ENCODE peak calls at places on chromosomes 3 and 15, in four cellular contexts. K is WTC11, V is SK-N-SH, J is HepG2. O is an unnamed sample.

GRCh38 chr3:151227438-151228290 is 24.6 kb upstream of the GPR171 start:
- DNase-seq in J (peak), K (peak), V (peak), O (peak)

GRCh38 chr3:127371846-127372245 is 84.0 kb upstream of the PRR20G start:
- DNase-seq in K (no peak), J (no peak), V (no peak), O (no peak)

GRCh38 chr15:69609176-69609575 is 156.6 kb downstream of the RPLP1 start:
- DNase-seq in K (no peak), V (no peak), J (no peak), O (no peak)

GRCh38 chr3:23706116-23706515 is 99.6 kb upstream of the UBE2E1 start:
- DNase-seq in K (no peak), J (no peak), V (no peak), O (no peak)

GRCh38 chr15:90099072-90099867 is 3.0 kb downstream of the IDH2 start:
- DNase-seq in V (no peak), K (no peak), J (no peak), O (no peak)

GRCh38 chr3:159781867-159782266 is 206.8 kb upstream of the IL12A start:
- DNase-seq in K (no peak), V (no peak), J (no peak), O (no peak)

GRCh38 chr3:23162939-23163338 is 40.2 kb upstream of the UBE2E2 start:
- DNase-seq in J (no peak), K (no peak), V (no peak), O (no peak)

GRCh38 chr15:72566973-72567372 is 87.5 kb upstream of the GOLGA6B start:
- DNase-seq in V (no peak), K (no peak), J (no peak), O (no peak)

GRCh38 chr15:72098076-72098475 is 19.9 kb downstream of the MYO9A start:
- DNase-seq in J (no peak), K (no peak), V (no peak), O (no peak)

GRCh38 chr15:64810499-64811326 is 14.7 kb downstream of the PIF1 start:
- DNase-seq in K (peak), V (peak), J (no peak), O (no peak)

GRCh38 chr15:45242289-45242688 is 9.7 kb upstream of the SLC28A2 start:
- DNase-seq in J (no peak), V (no peak), K (no peak), O (no peak)

GRCh38 chr3:41434781-41435180 is 235.5 kb downstream of the CTNNB1 start:
- DNase-seq in J (no peak), V (no peak), K (no peak), O (no peak)

GRCh38 chr3:32376098-32376497 is 15.6 kb upstream of the CMTM7 start:
- DNase-seq in J (no peak), K (no peak), V (no peak), O (no peak)

GRCh38 chr3:32373844-32374243 is 17.8 kb upstream of the CMTM7 start:
- DNase-seq in V (no peak), K (no peak), J (no peak), O (peak)

GRCh38 chr3:32372213-32372490 is 19.5 kb upstream of the CMTM7 start:
- DNase-seq in V (no peak), J (no peak), K (no peak), O (no peak)

GRCh38 chr3:32375596-32375930 is 16.1 kb upstream of the CMTM7 start:
- DNase-seq in V (no peak), J (no peak), K (no peak), O (no peak)

GRCh38 chr3:32374788-32375595 is 16.7 kb upstream of the CMTM7 start:
- DNase-seq in K (peak), J (peak), V (peak), O (peak)
- TF ChIP-seq FOXJ3 in K (no peak), J (no peak), V (no peak), O (no peak)

DNA sequence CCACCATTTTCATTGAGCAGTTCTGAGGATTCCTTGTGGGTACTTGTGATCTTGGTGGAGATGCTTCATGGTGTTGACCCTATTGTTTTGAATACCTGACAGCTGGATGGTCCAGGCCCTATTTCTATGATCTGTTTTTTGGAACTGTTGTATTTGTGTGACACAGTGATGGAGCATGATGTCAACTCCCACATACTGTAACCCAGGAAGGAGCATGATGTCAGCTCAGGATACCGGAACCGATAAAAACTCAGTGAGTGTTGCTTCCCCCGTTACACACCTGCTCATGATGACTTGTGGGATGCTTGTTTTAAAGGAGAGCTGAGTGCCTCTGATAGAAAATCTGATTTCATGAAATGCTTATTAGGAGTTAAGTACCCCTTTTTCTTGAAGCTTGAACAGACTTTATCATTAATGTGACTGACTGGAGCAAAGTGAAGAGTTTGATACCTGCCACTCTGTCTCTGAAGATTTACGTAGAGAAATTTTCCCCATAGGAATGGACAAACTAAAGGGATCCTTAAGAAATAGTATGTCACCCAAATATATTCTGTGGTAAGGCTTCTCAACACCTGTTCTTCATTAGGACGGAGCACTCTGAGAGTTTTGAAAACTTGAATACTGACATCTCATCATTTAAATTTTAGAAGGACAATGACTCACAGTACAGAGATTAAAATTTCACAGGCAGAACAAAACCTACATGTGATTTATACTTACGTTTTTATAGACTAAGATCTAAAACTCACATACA is 45.3 kb downstream of the ZBTB38 start:
- DNase-seq in K (no peak), V (no peak), J (no peak), O (no peak)
- TF ChIP-seq FOXJ3 in K (no peak), V (no peak), J (no peak), O (no peak)

GRCh38 chr15:70753101-70753829 is 10.1 kb downstream of the UACA start:
- DNase-seq in K (no peak), V (no peak), J (no peak), O (no peak)
- TF ChIP-seq FOXJ3 in K (no peak), V (no peak), J (no peak), O (no peak)

DNA sequence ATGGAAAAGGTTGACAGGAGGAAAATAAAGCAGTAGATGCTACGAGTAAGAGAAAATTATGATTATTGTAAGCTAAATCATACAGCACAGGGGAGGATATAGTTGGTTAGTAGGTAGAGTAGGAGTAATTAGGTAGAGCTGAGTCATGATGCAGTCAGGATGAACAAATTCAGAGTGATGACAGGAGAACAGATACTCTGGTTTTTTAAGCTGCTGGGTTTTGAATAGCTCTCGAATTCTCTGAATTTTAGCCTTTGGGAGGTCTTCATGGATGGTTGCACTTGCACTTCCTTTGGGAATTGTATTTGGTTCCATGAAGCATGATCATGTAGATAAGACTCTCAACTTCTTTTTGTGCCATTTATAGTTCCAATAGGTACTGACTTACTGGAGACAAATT is 96.2 kb downstream of the ECT2 start:
- DNase-seq in J (no peak), K (no peak), V (no peak), O (no peak)
- TF ChIP-seq FOXJ3 in J (no peak), K (no peak), V (no peak), O (no peak)

GRCh38 chr3:37400355-37400754 is 226.0 kb upstream of the LRRFIP2 start:
- DNase-seq in V (no peak), K (no peak), J (no peak), O (no peak)

GRCh38 chr3:37402351-37402750 is 228.0 kb upstream of the LRRFIP2 start:
- DNase-seq in J (no peak), K (no peak), V (no peak), O (no peak)

GRCh38 chr3:37396731-37397130 is 222.3 kb upstream of the LRRFIP2 start:
- DNase-seq in V (no peak), K (no peak), J (no peak), O (no peak)

GRCh38 chr3:37400945-37401344 is 226.6 kb upstream of the LRRFIP2 start:
- DNase-seq in V (no peak), J (no peak), K (no peak), O (no peak)
- TF ChIP-seq FOXJ3 in V (no peak), J (no peak), K (no peak), O (no peak)

GRCh38 chr15:99440029-99440428 is 125.8 kb upstream of the MEF2A start:
- DNase-seq in J (no peak), K (no peak), V (peak), O (no peak)

GRCh38 chr15:99441871-99442267 is 123.9 kb upstream of the MEF2A start:
- DNase-seq in K (no peak), V (peak), J (no peak), O (no peak)

GRCh38 chr15:99441427-99441766 is 124.4 kb upstream of the MEF2A start:
- DNase-seq in K (no peak), V (peak), J (no peak), O (no peak)

GRCh38 chr15:99439524-99439835 is 126.3 kb upstream of the MEF2A start:
- DNase-seq in V (no peak), J (no peak), K (no peak), O (no peak)

GRCh38 chr15:99440551-99441426 is 125.0 kb upstream of the MEF2A start:
- DNase-seq in V (peak), J (no peak), K (no peak), O (peak)
- TF ChIP-seq FOXJ3 in V (no peak), J (no peak), K (no peak), O (no peak)

GRCh38 chr15:91342091-91342490 is 242.0 kb downstream of the SV2B start:
- DNase-seq in K (no peak), J (no peak), V (no peak), O (no peak)

GRCh38 chr15:91336691-91337090 is 236.6 kb downstream of the SV2B start:
- DNase-seq in V (no peak), K (no peak), J (no peak), O (no peak)

GRCh38 chr15:91335702-91336101 is 235.6 kb downstream of the SV2B start:
- DNase-seq in K (no peak), V (peak), J (no peak), O (no peak)

DNA sequence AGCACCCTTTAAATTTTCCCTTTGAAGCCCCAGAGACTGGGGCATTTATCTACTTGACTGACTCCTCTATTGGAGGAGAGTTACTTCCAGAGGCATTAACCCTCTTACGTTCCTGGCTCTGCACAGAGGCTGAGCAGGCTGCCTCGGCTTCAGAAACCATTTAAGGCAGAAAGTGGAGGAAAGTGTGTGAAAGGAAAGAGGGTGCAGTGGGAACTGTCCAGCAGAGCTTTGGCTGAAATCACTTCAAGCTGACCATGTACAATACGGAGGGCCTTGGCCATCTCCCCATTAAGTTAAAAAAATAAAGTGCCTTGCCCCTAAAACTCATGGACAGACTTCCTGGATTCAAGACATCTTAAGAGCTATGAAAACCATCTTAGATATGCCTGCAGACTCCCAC is 238.7 kb downstream of the SV2B start:
- DNase-seq in J (no peak), V (no peak), K (peak), O (no peak)
- TF ChIP-seq FOXJ3 in J (no peak), V (no peak), K (no peak), O (no peak)

GRCh38 chr3:133812872-133813271 is 7.3 kb downstream of the SRPRB start:
- DNase-seq in J (no peak), V (no peak), K (no peak), O (no peak)
- TF ChIP-seq FOXJ3 in J (no peak), V (no peak), K (no peak), O (no peak)

DNA sequence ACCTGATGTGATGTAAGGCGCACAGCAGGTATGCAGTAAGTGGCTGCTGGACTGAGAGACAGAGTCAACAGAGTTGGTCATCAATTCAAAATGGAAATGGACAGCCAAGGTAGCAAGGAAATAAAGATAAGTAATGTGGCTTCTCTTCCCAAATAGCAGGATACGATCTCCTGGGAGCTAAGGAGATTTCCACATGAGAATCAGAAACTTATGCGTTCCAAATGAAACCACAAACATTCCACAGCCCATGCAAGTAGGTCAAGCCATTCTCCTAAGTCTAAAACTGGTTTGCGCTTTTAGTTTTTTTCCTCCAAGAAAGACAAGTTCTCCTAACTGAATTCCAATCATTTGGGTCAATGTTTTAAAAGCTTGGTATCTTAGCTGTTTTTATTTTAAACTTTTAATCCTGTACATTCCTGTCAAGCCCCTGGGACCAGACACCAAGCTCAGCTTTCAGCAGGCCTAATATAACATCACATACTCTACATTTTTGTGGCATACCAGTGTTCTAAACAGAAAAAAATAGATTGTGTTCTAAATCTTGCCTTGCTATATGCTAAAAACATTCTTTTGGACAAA is 73.7 kb upstream of the TSPAN3 start:
- DNase-seq in V (no peak), K (no peak), J (no peak), O (no peak)
- TF ChIP-seq FOXJ3 in V (no peak), K (no peak), J (no peak), O (no peak)

GRCh38 chr3:108088697-108089096 is 2.1 kb downstream of the CD47 start:
- DNase-seq in J (no peak), V (no peak), K (no peak), O (no peak)

GRCh38 chr3:108086653-108087052 is 4.2 kb downstream of the CD47 start:
- DNase-seq in J (no peak), V (no peak), K (no peak), O (no peak)

GRCh38 chr3:108089544-108089943 is 1.3 kb downstream of the CD47 start:
- DNase-seq in K (no peak), J (no peak), V (no peak), O (no peak)

GRCh38 chr3:108090066-108090700 is 648 bp downstream of the CD47 start:
- DNase-seq in K (peak), J (no peak), V (no peak), O (no peak)

GRCh38 chr3:108088146-108088545 is 2.7 kb downstream of the CD47 start:
- DNase-seq in V (no peak), K (no peak), J (no peak), O (no peak)
- TF ChIP-seq FOXJ3 in V (no peak), K (no peak), J (no peak), O (no peak)

O was measured in K562.